ENCODE peak calls at places on chromosome 4, in five cellular contexts. E is GM23248; L is foreskin keratinocyte; Q is Peyer's patch; G is effector memory CD4-positive, alpha-beta T cell. P is an unnamed sample. For H3K4me1, the result is how much of the 10 kb centered on the place peaks cover.

GRCh38 chr4:78059524-78059889 is 2.4 kb downstream of the FRAS1 start:
- DNase-seq in E (peak), Q (no peak), G (no peak), L (peak), P (peak)

GRCh38 chr4:25860586-25861421 is 2.0 kb downstream of the SEL1L3 start:
- DNase-seq in E (peak), L (peak), G (no peak), Q (peak), P (no peak)

GRCh38 chr4:42428036-42428435 is 30.7 kb downstream of the SHISA3 start:
- DNase-seq in E (no peak), G (no peak), L (no peak), Q (no peak), P (peak)

GRCh38 chr4:132540797-132541196 is 608.3 kb upstream of the PCDH10 start:
- DNase-seq in Q (no peak), E (no peak), G (no peak), L (no peak), P (no peak)

GRCh38 chr4:37279894-37280592 is 35.5 kb downstream of the NWD2 start:
- DNase-seq in G (no peak), Q (no peak), E (no peak), L (peak), P (no peak)

GRCh38 chr4:8773124-8773931 is 98.3 kb downstream of the HMX1 start:
- DNase-seq in G (no peak), L (no peak), Q (no peak), E (no peak), P (no peak)

GRCh38 chr4:7829687-7830580 is 109.7 kb downstream of the AFAP1 start:
- DNase-seq in G (no peak), Q (no peak), E (no peak), L (no peak), P (no peak)

GRCh38 chr4:52244773-52245360 is 193.8 kb downstream of the SPATA18 start:
- DNase-seq in E (no peak), Q (no peak), L (no peak), G (no peak), P (no peak)

GRCh38 chr4:165332502-165332901 is 5.0 kb downstream of the MSMO1 start:
- DNase-seq in L (no peak), G (no peak), E (no peak), Q (no peak), P (no peak)
- H3K4me1 ChIP-seq in L (under half), G (under half), E (under half), Q (under half), P (under half)

GRCh38 chr4:94576163-94576562 is 124.4 kb downstream of the PDLIM5 start:
- DNase-seq in G (no peak), E (no peak), Q (no peak), L (no peak), P (no peak)

GRCh38 chr4:94575652-94576051 is 123.9 kb downstream of the PDLIM5 start:
- DNase-seq in Q (no peak), G (no peak), L (no peak), E (no peak), P (peak)

GRCh38 chr4:94578195-94578594 is 126.5 kb downstream of the PDLIM5 start:
- DNase-seq in G (no peak), E (peak), Q (no peak), L (no peak), P (no peak)

GRCh38 chr4:94574616-94575015 is 122.9 kb downstream of the PDLIM5 start:
- DNase-seq in G (no peak), Q (no peak), E (no peak), L (no peak), P (no peak)

GRCh38 chr4:94577136-94577535 is 125.4 kb downstream of the PDLIM5 start:
- DNase-seq in E (peak), Q (no peak), L (no peak), G (no peak), P (peak)
- H3K4me1 ChIP-seq in E (under half), Q (under half), L (under half), G (under half), P (under half)

GRCh38 chr4:86974481-86975050 is 39.8 kb downstream of the AFF1 start:
- DNase-seq in E (peak), L (no peak), G (no peak), Q (no peak), P (no peak)
- H3K4me1 ChIP-seq in E (under half), L (under half), G (under half), Q (under half), P (under half)

GRCh38 chr4:139552908-139553307 is 3.1 kb downstream of the SETD7 start:
- DNase-seq in G (no peak), L (no peak), Q (no peak), E (no peak), P (no peak)
- H3K4me1 ChIP-seq in G (under half), L (under half), Q (under half), E (under half), P (under half)

DNA sequence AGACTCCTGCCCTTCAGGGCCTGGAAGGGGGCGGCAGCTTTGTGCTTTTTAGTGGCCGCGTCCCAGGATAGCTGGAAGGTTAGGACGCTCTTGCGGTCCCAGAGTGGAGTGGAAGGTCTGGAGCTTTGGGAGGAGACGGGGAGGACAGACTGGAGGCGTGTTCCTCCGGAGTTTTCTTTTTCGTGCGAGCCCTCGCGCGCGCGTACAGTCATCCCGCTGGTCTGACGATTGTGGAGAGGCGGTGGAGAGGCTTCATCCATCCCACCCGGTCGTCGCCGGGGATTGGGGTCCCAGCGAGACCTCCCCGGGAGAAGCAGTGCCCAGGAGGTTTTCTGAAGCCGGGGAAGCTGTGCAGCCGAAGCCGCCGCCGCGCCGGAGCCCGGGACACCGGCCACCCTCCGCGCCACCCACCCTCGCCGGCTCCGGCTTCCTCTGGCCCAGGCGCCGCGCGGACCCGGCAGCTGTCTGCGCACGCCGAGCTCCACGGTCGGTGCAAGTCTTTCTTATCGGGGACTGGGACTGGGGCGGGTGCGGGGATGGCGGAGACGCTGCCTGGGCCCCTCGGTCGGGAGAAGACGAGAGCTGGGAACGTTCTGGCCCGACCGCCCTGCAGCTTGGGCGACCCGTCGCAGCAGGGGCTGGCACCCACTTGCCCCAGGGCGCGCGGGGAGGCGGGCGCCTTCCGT is at the start of gene EDNRA:
- DNase-seq in Q (no peak), E (peak), G (no peak), L (no peak), P (peak)
- H3K4me1 ChIP-seq in Q (under half), E (under half), G (under half), L (under half), P (under half)

DNA sequence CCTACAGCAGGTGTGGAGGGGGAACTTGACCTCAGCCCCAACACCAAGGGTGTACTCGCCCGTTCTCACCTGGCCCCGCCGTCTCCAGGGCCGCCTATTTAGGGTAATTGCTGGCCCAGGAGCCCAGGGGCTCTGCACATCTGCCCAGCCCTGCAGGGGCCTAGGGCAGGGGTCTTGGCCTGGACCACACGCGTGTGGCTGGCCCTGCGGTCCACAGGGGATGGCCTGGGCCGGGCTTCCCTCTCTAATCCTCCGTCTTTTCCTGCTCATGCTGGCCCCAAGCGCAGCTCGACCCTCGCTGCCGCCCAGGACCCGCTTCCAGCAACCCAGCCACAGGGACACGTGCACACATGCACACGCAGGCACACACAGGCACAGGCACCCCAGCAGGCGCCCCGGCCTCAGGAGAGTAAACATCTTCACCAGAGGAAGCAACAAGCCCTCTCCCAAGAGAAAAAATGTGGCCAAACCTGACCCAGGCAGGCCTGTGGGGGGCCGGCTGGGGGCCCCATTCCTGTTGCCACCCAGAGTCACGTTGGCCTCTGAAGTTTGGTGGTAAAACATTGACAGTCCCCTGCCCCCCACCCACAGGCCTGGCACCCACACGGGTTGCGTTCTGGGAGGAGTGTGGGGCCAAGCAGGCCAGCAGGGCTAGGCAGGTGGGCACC is 24.6 kb upstream of the FGFR3 start:
- DNase-seq in L (no peak), E (no peak), G (no peak), Q (no peak), P (no peak)
- H3K4me1 ChIP-seq in L (under half), E (under half), G (under half), Q (under half), P (under half)